ENCODE peak calls at places on chromosomes 11 and 22, in seven cellular contexts. O is A549, J is fibroblast of villous mesenchyme, V is HFF-Myc, Q is MM.1S, N is left ventricle myocardium inferior, A is retinal pigment epithelial cell. I is an unnamed sample.
A peak's percentile ranks its signal among the peaks of the same experiment; 100 is the strongest.

GRCh38 chr11:118621071-118621815 is 13.8 kb downstream of the PHLDB1 start:
- DNase-seq in O (no peak), A (peak; percentile 63), N (peak; percentile 90), J (peak; percentile 88), V (peak; percentile 75), Q (no peak), I (no peak)

GRCh38 chr11:131942878-131943277 is 572.5 kb downstream of the NTM start:
- DNase-seq in A (no peak), Q (no peak), V (no peak), J (no peak), O (no peak), N (no peak), I (no peak)

GRCh38 chr11:19467904-19468303 is 227.2 kb upstream of the E2F8 start:
- DNase-seq in V (no peak), O (no peak), J (no peak), Q (no peak), N (no peak), A (no peak), I (no peak)

GRCh38 chr11:32137263-32137662 is 46.4 kb downstream of the RCN1 start:
- DNase-seq in N (no peak), O (peak; percentile 41), J (peak; percentile 93), Q (no peak), A (peak; percentile 65), V (peak; percentile 40), I (no peak)

GRCh38 chr11:74532496-74533246 is 39.1 kb upstream of the LIPT2 start:
- DNase-seq in N (no peak), J (no peak), Q (no peak), A (no peak), V (no peak), O (no peak), I (no peak)

GRCh38 chr22:33985506-33985905 is 65.2 kb upstream of the LARGE1 start:
- DNase-seq in N (no peak), O (no peak), A (no peak), Q (no peak), V (no peak), J (no peak), I (no peak)

GRCh38 chr11:119377112-119377901 is 4.2 kb downstream of the USP2 start:
- DNase-seq in N (no peak), A (no peak), V (no peak), Q (no peak), J (no peak), O (no peak), I (no peak)

GRCh38 chr22:21841422-21841821 is 26.0 kb downstream of the MAPK1 start:
- DNase-seq in N (no peak), V (no peak), A (no peak), O (no peak), Q (no peak), J (no peak), I (no peak)

GRCh38 chr11:102798012-102798746 is at the start of gene MMP1:
- DNase-seq in O (no peak), N (no peak), V (no peak), J (peak; percentile 33), A (no peak), Q (no peak), I (no peak)

GRCh38 chr11:120235024-120235628 is 4.8 kb upstream of the POU2F3 start:
- DNase-seq in N (peak; percentile 62), J (peak; percentile 52), Q (peak; percentile 67), O (peak; percentile 64), A (no peak), V (no peak), I (peak; percentile 32)

GRCh38 chr11:1870721-1871466 is 18.0 kb downstream of the LSP1 start:
- DNase-seq in V (no peak), O (no peak), N (peak; percentile 49), Q (no peak), A (no peak), J (peak; percentile 66), I (peak; percentile 55)

GRCh38 chr11:114125531-114125930 is 66.0 kb downstream of the ZBTB16 start:
- DNase-seq in O (no peak), N (no peak), V (no peak), J (no peak), A (no peak), Q (no peak), I (no peak)

GRCh38 chr11:112292785-112293407 is 32.2 kb upstream of the PLET1 start:
- DNase-seq in J (peak; percentile 79), N (no peak), O (no peak), Q (no peak), V (peak; percentile 36), A (peak; percentile 96), I (no peak)

GRCh38 chr11:112292188-112292587 is 31.5 kb upstream of the PLET1 start:
- DNase-seq in J (no peak), Q (no peak), O (no peak), N (no peak), A (no peak), V (no peak), I (no peak)

GRCh38 chr11:112291191-112291590 is 30.5 kb upstream of the PLET1 start:
- DNase-seq in A (no peak), J (no peak), O (no peak), Q (no peak), V (no peak), N (no peak), I (no peak)

GRCh38 chr11:112289588-112290461 is 29.2 kb upstream of the PLET1 start:
- DNase-seq in V (no peak), J (peak; percentile 72), O (peak; percentile 69), Q (peak; percentile 68), A (no peak), N (peak; percentile 87), I (peak; percentile 85)

GRCh38 chr11:112290462-112290894 is 29.8 kb upstream of the PLET1 start:
- DNase-seq in O (no peak), Q (no peak), J (peak; percentile 22), A (no peak), V (no peak), N (no peak), I (no peak)
- H3K4me3 ChIP-seq in O (peak overlapping the region; percentile 59), Q (peak overlapping the region; percentile 65), J (peak overlapping the region; percentile 74), A (peak overlapping the region; percentile 66), V (peak overlapping the region; percentile 50), N (peak overlapping the region; percentile 78), I (no peak overlapping the region)

GRCh38 chr11:111378773-111379499 is at the start of gene POU2AF1:
- DNase-seq in N (peak; percentile 18), J (no peak), Q (peak; percentile 90), A (no peak), V (peak; percentile 62), O (no peak), I (peak; percentile 71)

GRCh38 chr11:111376453-111376871 is 2.6 kb downstream of the POU2AF1 start:
- DNase-seq in O (no peak), Q (peak; percentile 79), N (no peak), J (no peak), A (no peak), V (no peak), I (no peak)

GRCh38 chr11:111382451-111382850 is 3.4 kb upstream of the POU2AF1 start:
- DNase-seq in V (no peak), N (no peak), Q (no peak), J (no peak), O (no peak), A (no peak), I (no peak)

GRCh38 chr11:111378185-111378772 is 796 bp downstream of the POU2AF1 start:
- DNase-seq in V (no peak), Q (peak; percentile 55), N (no peak), A (no peak), J (no peak), O (no peak), I (no peak)

GRCh38 chr11:111379500-111380136 is 543 bp upstream of the POU2AF1 start:
- DNase-seq in J (no peak), Q (peak; percentile 51), N (no peak), A (no peak), V (no peak), O (no peak), I (no peak)
- H3K4me3 ChIP-seq in J (no peak overlapping the region), Q (peak overlapping the region; percentile 83), N (peak overlapping the region; percentile 43), A (no peak overlapping the region), V (no peak overlapping the region), O (no peak overlapping the region), I (no peak overlapping the region)

DNA sequence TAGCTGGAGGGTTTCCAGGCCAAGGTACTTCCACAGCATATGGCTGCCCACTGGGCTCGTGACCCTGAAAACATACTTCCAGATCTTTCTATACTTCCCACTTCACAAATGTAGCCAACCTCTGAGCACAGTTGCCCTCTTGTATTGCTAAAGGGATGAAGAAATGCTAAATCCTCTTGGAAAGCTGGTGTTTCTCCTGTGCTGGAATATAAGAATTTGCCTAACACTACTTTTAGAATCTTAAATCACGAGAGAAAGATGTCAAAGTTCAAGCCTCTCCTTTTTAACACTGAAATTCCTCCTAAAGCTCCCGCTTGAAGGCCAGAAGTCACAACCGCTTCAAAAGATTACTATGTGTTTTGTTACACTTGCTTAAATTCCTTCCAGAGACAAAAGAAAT is 21.9 kb downstream of the MAML2 start:
- DNase-seq in Q (no peak), N (no peak), O (no peak), V (no peak), J (no peak), A (no peak), I (no peak)
- H3K4me3 ChIP-seq in Q (no peak overlapping the region), N (no peak overlapping the region), O (no peak overlapping the region), V (no peak overlapping the region), J (no peak overlapping the region), A (no peak overlapping the region), I (no peak overlapping the region)

GRCh38 chr11:280762-281485 is 2.7 kb downstream of the NLRP6 start:
- DNase-seq in J (no peak), Q (no peak), A (no peak), O (no peak), N (no peak), V (no peak), I (no peak)

GRCh38 chr11:278001-278951 is at the start of gene NLRP6:
- DNase-seq in O (no peak), J (no peak), N (no peak), A (no peak), V (no peak), Q (no peak), I (no peak)

GRCh38 chr11:279966-280761 is 2.0 kb downstream of the NLRP6 start:
- DNase-seq in N (no peak), J (peak; percentile 37), Q (no peak), A (no peak), V (no peak), O (no peak), I (no peak)

GRCh38 chr11:281486-282161 is 3.4 kb downstream of the NLRP6 start:
- DNase-seq in Q (no peak), N (no peak), J (no peak), V (no peak), A (no peak), O (no peak), I (no peak)

DNA sequence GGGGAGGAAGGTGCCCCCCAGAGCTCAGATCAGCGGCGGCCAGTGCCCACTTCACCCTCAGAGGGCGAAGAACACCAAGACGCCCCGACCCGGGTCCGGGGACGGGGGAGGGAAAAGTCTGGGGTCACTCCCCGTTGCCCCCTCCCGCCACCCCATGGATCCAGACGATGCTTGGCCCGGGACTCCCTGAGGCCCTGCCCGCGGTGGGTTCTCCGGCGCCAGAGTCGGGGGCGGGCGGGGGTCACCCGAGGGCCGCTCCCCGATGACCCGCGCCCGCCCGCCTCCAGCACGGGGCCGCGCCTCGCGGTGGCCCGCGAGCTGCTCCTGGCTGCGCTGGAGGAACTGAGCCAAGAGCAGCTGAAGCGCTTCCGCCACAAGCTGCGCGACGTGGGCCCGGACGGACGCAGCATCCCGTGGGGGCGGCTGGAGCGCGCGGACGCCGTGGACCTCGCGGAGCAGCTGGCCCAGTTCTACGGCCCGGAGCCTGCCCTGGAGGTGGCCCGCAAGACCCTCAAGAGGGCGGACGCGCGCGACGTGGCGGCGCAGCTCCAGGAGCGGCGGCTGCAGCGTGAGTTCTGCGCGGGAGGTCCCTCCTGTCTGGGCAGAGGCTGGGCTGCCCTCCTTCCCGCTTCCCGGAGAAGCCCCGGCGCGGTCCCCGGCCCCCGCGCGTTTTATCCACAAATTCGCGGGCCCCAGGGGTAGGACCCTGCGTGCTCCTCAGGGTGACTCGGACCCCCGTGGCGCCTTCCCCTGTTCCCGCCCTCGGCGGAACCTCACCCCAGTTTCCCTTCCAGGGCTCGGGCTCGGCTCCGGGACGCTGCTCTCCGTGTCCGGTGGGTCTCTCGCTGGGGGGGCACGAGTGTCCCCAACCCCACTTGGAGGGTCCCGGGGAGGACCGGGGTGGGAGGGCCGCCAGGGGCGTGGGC is 1.1 kb downstream of the NLRP6 start:
- DNase-seq in A (no peak), Q (no peak), O (no peak), N (no peak), V (no peak), J (no peak), I (peak; percentile 22)
- H3K4me3 ChIP-seq in A (no peak overlapping the region), Q (no peak overlapping the region), O (peak overlapping the region; percentile 33), N (peak overlapping the region; percentile 53), V (no peak overlapping the region), J (no peak overlapping the region), I (no peak overlapping the region)

I was measured in CD4-positive, alpha-beta memory T cell.